ENCODE peak calls at places on chromosomes 11 and 22, in nine cellular contexts. D is PC-3, F is H1, B is neural progenitor cell, Z is Calu3, C is HFFc6, M is endodermal cell, P is epithelial cell of esophagus, G is fibroblast of the aortic adventitia. O is an unnamed sample.

GRCh38 chr11:65894034-65894591 is 3.6 kb downstream of the CCDC85B start:
- DNase-seq in G (no peak), M (no peak), P (no peak), Z (no peak), B (no peak), D (peak; percentile 37), F (no peak), C (no peak), O (no peak)

GRCh38 chr11:94876645-94877445 is 96.5 kb downstream of the CWC15 start:
- DNase-seq in C (peak; percentile 97), F (no peak), P (peak; percentile 86), Z (peak; percentile 49), D (peak; percentile 84), B (no peak), G (peak; percentile 93), M (peak; percentile 41), O (peak; percentile 85)

GRCh38 chr11:122637538-122637937 is 18.0 kb upstream of the UBASH3B start:
- DNase-seq in P (no peak), M (no peak), B (no peak), Z (no peak), D (no peak), F (no peak), G (no peak), C (no peak), O (no peak)

GRCh38 chr11:363948-364761 is 5.1 kb upstream of the B4GALNT4 start:
- DNase-seq in B (no peak), C (peak; percentile 24), D (peak; percentile 85), F (peak; percentile 51), P (peak; percentile 89), Z (peak; percentile 75), G (peak; percentile 25), M (peak; percentile 85), O (peak; percentile 88)

GRCh38 chr11:96178014-96178745 is 164.8 kb downstream of the MAML2 start:
- DNase-seq in B (no peak), P (no peak), F (no peak), M (no peak), Z (no peak), G (no peak), C (no peak), D (no peak), O (no peak)

GRCh38 chr22:42847110-42847509 is 10.0 kb downstream of the ARFGAP3 start:
- DNase-seq in Z (no peak), D (no peak), P (no peak), M (peak; percentile 8), F (no peak), B (no peak), C (no peak), G (no peak), O (no peak)

GRCh38 chr11:110762596-110762995 is 50.4 kb upstream of the ARHGAP20 start:
- DNase-seq in P (no peak), Z (no peak), F (no peak), D (no peak), C (no peak), G (peak; percentile 30), B (no peak), M (no peak), O (peak; percentile 29)

GRCh38 chr22:49954354-49954753 is 6.2 kb upstream of the PIM3 start:
- DNase-seq in M (no peak), C (no peak), P (no peak), Z (no peak), F (no peak), D (no peak), G (no peak), B (no peak), O (no peak)

GRCh38 chr22:39240841-39241631 is 3.7 kb downstream of the PDGFB start:
- DNase-seq in B (peak; percentile 35), P (peak; percentile 76), C (no peak), G (no peak), F (no peak), M (no peak), D (peak; percentile 49), Z (peak; percentile 60), O (no peak)

GRCh38 chr11:134586726-134587125 is 174.7 kb upstream of the B3GAT1 start:
- DNase-seq in C (no peak), G (no peak), Z (no peak), D (no peak), B (no peak), F (no peak), P (no peak), M (no peak), O (no peak)

GRCh38 chr22:44988671-44989070 is 21.1 kb downstream of the PHF21B start:
- DNase-seq in F (no peak), D (no peak), P (no peak), Z (no peak), B (no peak), M (no peak), C (no peak), G (no peak), O (peak; percentile 9)

GRCh38 chr22:41028841-41029240 is 63.6 kb upstream of the EP300 start:
- DNase-seq in P (peak; percentile 87), Z (no peak), C (peak; percentile 90), F (no peak), G (peak; percentile 86), M (no peak), B (no peak), D (peak; percentile 77), O (peak; percentile 90)

GRCh38 chr22:44181033-44181911 is 547 bp downstream of the PARVG start:
- DNase-seq in C (no peak), D (peak; percentile 3), P (no peak), F (no peak), G (no peak), M (no peak), B (no peak), Z (no peak), O (no peak)

DNA sequence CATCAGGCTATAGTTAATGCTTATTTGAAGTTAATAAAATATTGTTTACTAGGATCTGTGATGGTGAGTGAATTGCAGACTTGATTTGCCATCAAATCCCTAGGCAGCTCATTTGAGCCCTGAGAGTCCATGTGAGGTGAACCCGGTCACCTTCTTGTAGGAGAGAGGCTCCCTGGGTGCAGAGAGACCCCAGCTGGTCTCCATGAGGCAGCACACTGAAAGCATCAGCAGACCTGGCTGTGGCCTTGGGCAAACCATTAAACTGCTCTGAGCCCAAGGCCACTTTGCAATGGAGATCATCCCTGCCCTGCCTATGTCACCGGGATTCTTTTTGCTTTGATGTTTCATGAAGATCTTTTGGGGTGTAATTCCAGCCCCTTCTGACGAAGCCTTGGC is 125.2 kb downstream of the MICAL2 start:
- DNase-seq in F (no peak), M (peak; percentile 67), P (no peak), C (no peak), D (no peak), G (no peak), Z (no peak), B (no peak), O (no peak)
- TF ChIP-seq CTCF in F (peak; percentile 26), M (peak; percentile 72), P (no peak), C (peak; percentile 29), D (no peak), G (no peak), Z (no peak), B (no peak), O (no peak)

GRCh38 chr22:37500745-37501144 is 14.6 kb upstream of the MFNG start:
- DNase-seq in Z (no peak), B (no peak), F (no peak), C (no peak), P (no peak), D (no peak), G (no peak), M (no peak), O (no peak)

GRCh38 chr22:37496651-37497599 is 10.7 kb upstream of the MFNG start:
- DNase-seq in G (peak; percentile 86), C (peak; percentile 93), P (peak; percentile 86), Z (no peak), F (no peak), M (peak; percentile 77), D (peak; percentile 86), B (peak; percentile 63), O (peak; percentile 84)

GRCh38 chr22:37499006-37499707 is 13.0 kb upstream of the MFNG start:
- DNase-seq in Z (no peak), B (no peak), M (no peak), C (no peak), P (no peak), D (no peak), G (no peak), F (no peak), O (no peak)

GRCh38 chr22:37499789-37500188 is 13.6 kb upstream of the MFNG start:
- DNase-seq in Z (no peak), M (no peak), G (no peak), P (no peak), D (no peak), C (no peak), F (no peak), B (no peak), O (no peak)

GRCh38 chr22:37498289-37498909 is 12.2 kb upstream of the MFNG start:
- DNase-seq in D (no peak), G (no peak), P (no peak), B (peak; percentile 89), C (no peak), F (peak; percentile 47), M (peak; percentile 96), Z (peak; percentile 71), O (peak; percentile 21)
- TF ChIP-seq CTCF in D (peak; percentile 46), G (no peak), P (no peak), B (peak; percentile 74), C (peak; percentile 69), F (peak; percentile 79), M (peak; percentile 91), Z (peak; percentile 57), O (peak; percentile 23)

DNA sequence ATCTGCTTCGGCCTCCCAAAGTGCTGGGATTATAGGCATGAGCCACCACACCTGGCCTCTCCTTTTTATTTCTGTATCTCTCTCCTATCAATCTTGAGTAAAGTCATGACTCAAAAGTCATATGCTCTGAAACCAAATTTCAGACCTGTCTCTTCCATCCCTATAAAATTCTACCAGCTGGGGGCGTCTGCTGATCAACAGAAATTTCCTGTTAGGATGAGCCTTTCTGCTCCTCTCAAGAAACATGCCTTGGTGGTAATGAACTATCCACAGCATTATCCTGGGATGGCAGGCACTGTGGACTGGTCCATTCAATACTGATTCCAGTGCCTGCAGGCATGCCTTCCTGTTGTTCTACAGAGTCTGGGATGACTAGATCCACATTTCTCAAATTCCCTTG is 472.6 kb downstream of the NELL1 start:
- DNase-seq in D (no peak), B (peak; percentile 46), G (no peak), C (no peak), P (peak; percentile 33), M (peak; percentile 78), F (no peak), Z (no peak), O (no peak)
- TF ChIP-seq CTCF in D (no peak), B (peak; percentile 58), G (no peak), C (no peak), P (peak; percentile 42), M (peak; percentile 79), F (peak; percentile 56), Z (no peak), O (no peak)

DNA sequence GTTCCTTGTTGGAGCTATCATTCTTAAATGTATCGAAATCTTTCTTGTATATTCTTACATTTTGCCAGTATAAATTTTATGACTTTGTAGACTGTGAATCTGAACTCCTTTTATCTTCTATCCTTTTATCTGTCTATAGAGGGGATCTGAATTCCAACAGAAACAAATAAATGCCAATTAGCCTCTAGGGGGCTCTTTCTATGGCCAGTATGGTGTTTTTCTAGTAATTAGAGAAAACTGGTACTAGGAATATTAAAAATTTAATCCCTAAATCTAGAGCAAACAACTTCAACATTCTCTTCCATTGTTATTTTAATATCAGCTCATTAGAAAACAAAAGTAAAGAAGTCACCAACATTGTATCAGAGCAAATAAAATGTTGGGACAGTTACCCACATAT is 21.5 kb upstream of the CAT start:
- DNase-seq in M (no peak), F (no peak), Z (no peak), P (no peak), D (no peak), B (no peak), C (no peak), G (no peak), O (no peak)
- TF ChIP-seq CTCF in M (peak; percentile 58), F (peak; percentile 12), Z (no peak), P (no peak), D (peak; percentile 37), B (peak; percentile 33), C (no peak), G (no peak), O (peak; percentile 13)

O was measured in MCF 10A.